ENCODE peak calls at places on chromosomes 5 and 9, in ten cellular contexts. One of them, this sample, is unnamed.
A peak's percentile ranks its signal among the peaks of the same experiment; 100 is the strongest.

GRCh38 chr9:86997158-86997557 is 49.9 kb upstream of the GAS1 start:
- DNase-seq in lung: no peak
- DNase-seq in breast epithelium: no peak
- DNase-seq in KG1: no peak
- DNase-seq in foreskin melanocyte: no peak
- DNase-seq in cardiac fibroblast: no peak
- DNase-seq in lung microvascular endothelial cell: no peak
- DNase-seq in kidney glomerular epithelial cell: no peak
- DNase-seq in germinal center: no peak
- DNase-seq in ureter: no peak
- DNase-seq in this sample: no peak

GRCh38 chr5:1444361-1445189 is 665 bp downstream of the SLC6A3 start:
- DNase-seq in cardiac fibroblast: no peak
- DNase-seq in germinal center: no peak
- DNase-seq in lung microvascular endothelial cell: no peak
- DNase-seq in kidney glomerular epithelial cell: no peak
- DNase-seq in lung: no peak
- DNase-seq in foreskin melanocyte: no peak
- DNase-seq in breast epithelium: no peak
- DNase-seq in ureter: no peak
- DNase-seq in KG1: no peak
- DNase-seq in this sample: no peak

GRCh38 chr5:131965826-131966415 is 20.5 kb upstream of the MEIKIN start:
- DNase-seq in lung microvascular endothelial cell: no peak
- DNase-seq in germinal center: no peak
- DNase-seq in breast epithelium: no peak
- DNase-seq in cardiac fibroblast: no peak
- DNase-seq in KG1: no peak
- DNase-seq in kidney glomerular epithelial cell: no peak
- DNase-seq in foreskin melanocyte: no peak
- DNase-seq in lung: no peak
- DNase-seq in ureter: no peak
- DNase-seq in this sample: no peak

GRCh38 chr5:95779611-95780010 is 42.9 kb downstream of the GLRX start:
- DNase-seq in KG1: no peak
- DNase-seq in cardiac fibroblast: peak; percentile 65
- DNase-seq in ureter: no peak
- DNase-seq in kidney glomerular epithelial cell: no peak
- DNase-seq in breast epithelium: no peak
- DNase-seq in germinal center: no peak
- DNase-seq in lung: no peak
- DNase-seq in foreskin melanocyte: no peak
- DNase-seq in lung microvascular endothelial cell: peak; percentile 69
- DNase-seq in this sample: no peak

GRCh38 chr9:114482602-114483001 is 22.7 kb downstream of the WHRN start:
- DNase-seq in ureter: no peak
- DNase-seq in breast epithelium: no peak
- DNase-seq in lung microvascular endothelial cell: peak; percentile 40
- DNase-seq in kidney glomerular epithelial cell: no peak
- DNase-seq in KG1: no peak
- DNase-seq in germinal center: no peak
- DNase-seq in lung: no peak
- DNase-seq in cardiac fibroblast: no peak
- DNase-seq in foreskin melanocyte: no peak
- DNase-seq in this sample: no peak

GRCh38 chr5:180338001-180338707 is 15.0 kb downstream of the GFPT2 start:
- DNase-seq in lung microvascular endothelial cell: no peak
- DNase-seq in breast epithelium: no peak
- DNase-seq in kidney glomerular epithelial cell: no peak
- DNase-seq in lung: no peak
- DNase-seq in foreskin melanocyte: no peak
- DNase-seq in cardiac fibroblast: no peak
- DNase-seq in germinal center: no peak
- DNase-seq in ureter: no peak
- DNase-seq in KG1: no peak
- DNase-seq in this sample: no peak

GRCh38 chr9:78278177-78278777 is 18.6 kb upstream of the PSAT1 start:
- DNase-seq in foreskin melanocyte: no peak
- DNase-seq in germinal center: no peak
- DNase-seq in lung microvascular endothelial cell: no peak
- DNase-seq in breast epithelium: no peak
- DNase-seq in kidney glomerular epithelial cell: no peak
- DNase-seq in ureter: no peak
- DNase-seq in KG1: no peak
- DNase-seq in cardiac fibroblast: peak; percentile 88
- DNase-seq in lung: no peak
- DNase-seq in this sample: no peak

GRCh38 chr5:96615223-96615622 is 47.0 kb upstream of the CAST start:
- DNase-seq in lung: no peak
- DNase-seq in foreskin melanocyte: no peak
- DNase-seq in KG1: no peak
- DNase-seq in lung microvascular endothelial cell: peak; percentile 5
- DNase-seq in germinal center: no peak
- DNase-seq in cardiac fibroblast: no peak
- DNase-seq in breast epithelium: no peak
- DNase-seq in ureter: no peak
- DNase-seq in kidney glomerular epithelial cell: no peak
- DNase-seq in this sample: no peak

GRCh38 chr5:88671808-88672499 is 211.0 kb downstream of the MEF2C start:
- DNase-seq in foreskin melanocyte: no peak
- DNase-seq in germinal center: no peak
- DNase-seq in KG1: no peak
- DNase-seq in lung: no peak
- DNase-seq in lung microvascular endothelial cell: no peak
- DNase-seq in kidney glomerular epithelial cell: no peak
- DNase-seq in cardiac fibroblast: no peak
- DNase-seq in breast epithelium: no peak
- DNase-seq in ureter: no peak
- DNase-seq in this sample: no peak

GRCh38 chr5:140240987-140241706 is 61.8 kb downstream of the PFDN1 start:
- DNase-seq in breast epithelium: peak; percentile 79
- DNase-seq in kidney glomerular epithelial cell: peak; percentile 87
- DNase-seq in lung microvascular endothelial cell: peak; percentile 91
- DNase-seq in foreskin melanocyte: peak; percentile 94
- DNase-seq in ureter: peak; percentile 92
- DNase-seq in germinal center: no peak
- DNase-seq in KG1: no peak
- DNase-seq in lung: peak; percentile 78
- DNase-seq in cardiac fibroblast: peak; percentile 94
- DNase-seq in this sample: peak; percentile 35